ENCODE peak calls at places on chromosome 18, in five cellular contexts. I, E, M, Y and S are unnamed samples.

GRCh38 chr18:623760-624620 is 27.2 kb downstream of the CLUL1 start:
- DNase-seq in E (peak), Y (peak), I (peak), M (peak), S (peak)

GRCh38 chr18:25360301-25360899 is 8.4 kb upstream of the ZNF521 start:
- DNase-seq in M (no peak), Y (no peak), E (no peak), I (no peak), S (no peak)

GRCh38 chr18:55838841-55839240 is 250.8 kb upstream of the TCF4 start:
- DNase-seq in M (no peak), Y (no peak), I (no peak), E (no peak), S (no peak)

GRCh38 chr18:24089059-24089458 is 49.8 kb upstream of the CABYR start:
- DNase-seq in M (no peak), Y (no peak), I (no peak), E (no peak), S (no peak)

GRCh38 chr18:51848702-51849101 is 491.3 kb upstream of the DCC start:
- DNase-seq in I (no peak), Y (no peak), E (no peak), M (no peak), S (no peak)

GRCh38 chr18:78722959-78723706 is 256.5 kb upstream of the SALL3 start:
- DNase-seq in E (peak), M (no peak), I (no peak), Y (no peak), S (no peak)

GRCh38 chr18:74286106-74286856 is 5.5 kb downstream of the CYB5A start:
- DNase-seq in E (no peak), Y (no peak), I (no peak), M (no peak), S (no peak)

GRCh38 chr18:52546686-52547346 is 206.8 kb downstream of the DCC start:
- DNase-seq in M (no peak), E (no peak), I (no peak), Y (no peak), S (no peak)

GRCh38 chr18:3710712-3711269 is 260.8 kb downstream of the TGIF1 start:
- DNase-seq in E (peak), I (peak), M (peak), Y (no peak), S (peak)

GRCh38 chr18:26804474-26804873 is 61.0 kb downstream of the AQP4 start:
- DNase-seq in I (no peak), Y (no peak), M (peak), E (peak), S (no peak)

GRCh38 chr18:56245856-56246575 is 392.4 kb downstream of the TXNL1 start:
- DNase-seq in Y (no peak), I (no peak), M (no peak), E (no peak), S (no peak)

GRCh38 chr18:25305584-25305983 is 46.4 kb downstream of the ZNF521 start:
- DNase-seq in E (no peak), Y (no peak), I (no peak), M (no peak), S (no peak)

GRCh38 chr18:31500161-31500688 is 2.2 kb downstream of the DSG2 start:
- DNase-seq in I (no peak), M (no peak), Y (no peak), E (no peak), S (no peak)

GRCh38 chr18:39168723-39169122 is 1603.1 kb upstream of the CELF4 start:
- DNase-seq in I (no peak), Y (no peak), E (no peak), M (no peak), S (no peak)

GRCh38 chr18:22399949-22400348 is 17.8 kb downstream of the CTAGE1 start:
- DNase-seq in Y (no peak), I (peak), E (no peak), M (peak), S (no peak)

GRCh38 chr18:46672062-46672970 is 15.3 kb upstream of the LOXHD1 start:
- DNase-seq in M (no peak), E (no peak), I (no peak), Y (no peak), S (no peak)

GRCh38 chr18:48991299-48992055 is 40.7 kb upstream of the SMAD7 start:
- DNase-seq in Y (no peak), M (no peak), I (no peak), E (no peak), S (no peak)

GRCh38 chr18:58580623-58581022 is 48.3 kb downstream of the ALPK2 start:
- DNase-seq in E (no peak), I (no peak), Y (no peak), M (no peak), S (no peak)

GRCh38 chr18:35695803-35696202 is 114.3 kb downstream of the GALNT1 start:
- DNase-seq in Y (no peak), E (peak), M (peak), I (no peak), S (peak)

GRCh38 chr18:21672868-21673267 is 31.7 kb downstream of the ABHD3 start:
- DNase-seq in E (peak), Y (peak), M (peak), I (peak), S (no peak)

GRCh38 chr18:70172225-70172624 is 33.3 kb downstream of the RTTN start:
- DNase-seq in Y (no peak), M (no peak), I (no peak), E (no peak), S (no peak)

GRCh38 chr18:25675123-25675850 is 323.3 kb upstream of the ZNF521 start:
- DNase-seq in I (no peak), M (no peak), E (no peak), Y (no peak), S (no peak)

GRCh38 chr18:58231930-58232329 is 187.9 kb downstream of the NEDD4L start:
- DNase-seq in I (no peak), E (peak), M (no peak), Y (no peak), S (no peak)

DNA sequence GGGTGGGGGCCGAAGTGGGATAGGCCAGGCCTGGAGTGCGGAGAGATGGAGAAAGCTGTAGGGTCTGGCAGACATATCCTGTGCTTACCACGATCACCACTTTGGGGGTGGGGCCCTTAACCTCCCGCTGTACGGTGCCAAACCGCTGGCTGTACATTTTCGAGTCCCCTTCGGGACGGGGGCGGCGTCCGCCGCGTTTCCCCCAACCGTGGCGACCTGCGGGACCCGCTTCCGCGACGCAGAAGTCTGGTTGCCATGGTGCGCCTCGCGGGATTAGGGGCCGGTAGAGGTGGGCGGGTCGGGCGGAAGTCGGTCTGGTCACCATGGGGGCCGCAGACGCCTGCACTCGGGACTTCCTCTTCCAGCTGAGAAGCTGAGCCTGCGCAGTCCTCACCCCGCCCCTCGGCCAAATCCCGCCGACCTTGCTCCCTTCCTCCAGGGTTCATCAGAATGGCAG is at the start of gene CFAP53:
- DNase-seq in E (peak), I (peak), M (peak), Y (no peak), S (peak)
- TF ChIP-seq POLR2A in E (no peak), I (no peak), M (peak), Y (no peak), S (no peak)

DNA sequence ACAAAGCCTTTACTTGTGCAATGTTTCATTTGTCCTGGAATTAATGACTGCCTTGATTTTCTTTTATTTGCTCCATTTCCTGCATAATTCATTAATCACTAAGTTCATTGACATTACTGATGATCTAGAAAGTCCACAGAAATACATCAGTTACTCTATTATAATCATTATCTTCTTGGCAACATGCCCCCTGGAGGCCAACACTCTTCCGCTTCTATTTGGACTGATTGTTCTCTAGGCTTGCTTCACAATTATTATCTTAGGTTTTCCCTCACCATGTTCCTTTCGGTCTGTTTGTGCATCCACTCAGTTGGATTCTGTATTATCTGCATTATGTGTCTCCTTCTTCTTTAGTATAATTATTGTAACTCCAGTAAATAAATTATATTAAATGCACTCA is 461.0 kb upstream of the CDH2 start:
- DNase-seq in I (no peak), E (no peak), Y (no peak), M (no peak), S (no peak)
- TF ChIP-seq CTCF in I (no peak), E (no peak), Y (no peak), M (no peak), S (no peak)

DNA sequence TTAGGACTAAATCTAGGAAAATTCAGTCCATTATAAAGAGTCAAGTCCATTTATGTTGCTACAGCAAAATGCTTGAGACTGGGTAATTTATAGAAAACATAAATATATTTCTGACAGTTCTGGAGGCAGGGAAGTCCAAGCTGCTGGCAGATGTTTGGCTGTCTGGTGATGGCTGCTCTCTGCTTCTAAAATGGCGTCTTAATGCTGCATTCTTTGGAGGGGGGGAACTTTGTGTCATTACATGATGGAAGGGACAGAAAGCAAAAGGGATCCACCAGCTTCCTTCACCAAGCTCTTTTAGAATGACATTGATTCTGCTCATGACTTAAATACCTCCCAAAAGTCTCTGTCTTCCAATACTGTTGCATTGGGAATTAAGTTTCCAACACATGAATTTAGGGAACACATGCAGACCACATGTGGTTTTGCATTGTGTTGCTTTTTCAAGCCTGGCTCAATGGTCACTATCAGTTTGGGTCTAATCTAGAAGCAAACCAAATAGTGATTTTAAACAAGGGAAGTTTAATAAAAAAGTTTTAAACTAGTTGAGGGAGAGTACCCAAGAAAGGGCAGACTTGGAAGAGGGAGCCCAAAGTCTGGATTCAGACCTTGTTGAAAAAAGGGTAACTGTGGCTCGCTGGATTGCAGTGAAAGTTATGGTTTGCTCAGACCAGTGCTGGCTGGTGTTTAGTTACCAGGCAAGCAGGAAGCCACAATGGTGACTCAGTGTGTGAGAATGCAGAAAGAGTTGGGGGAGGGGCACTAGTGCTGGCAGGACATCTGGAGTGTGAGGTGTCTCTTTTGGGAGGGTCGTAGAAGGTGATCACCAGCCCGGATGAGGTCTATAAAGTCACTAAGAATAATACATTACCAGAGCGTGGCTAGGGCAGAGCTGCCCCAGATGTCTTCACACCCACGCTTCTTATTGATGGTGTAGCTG is 30.8 kb downstream of the C18orf54 start:
- DNase-seq in I (peak), Y (peak), E (no peak), M (no peak), S (no peak)
- TF ChIP-seq POLR2A in I (no peak), Y (no peak), E (no peak), M (no peak), S (no peak)

DNA sequence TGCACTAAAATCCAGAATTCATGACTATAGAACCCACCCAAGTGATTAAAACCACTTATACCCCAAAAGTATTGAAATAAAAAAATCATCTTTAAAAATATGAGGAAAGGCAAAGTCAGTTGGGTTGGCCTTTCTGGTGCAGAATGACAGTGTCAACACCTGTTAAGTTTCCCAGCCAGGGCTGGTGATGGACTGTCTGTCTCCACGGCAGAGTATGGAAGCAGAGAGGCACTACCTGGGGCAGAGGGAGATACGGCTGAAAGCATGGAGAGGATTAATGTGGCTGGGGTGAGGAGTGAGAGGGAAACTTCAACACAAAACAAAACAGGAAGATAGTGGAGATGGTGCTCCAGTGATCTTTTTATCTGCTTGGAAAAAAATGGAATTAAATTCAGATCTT is 215.8 kb downstream of the FAM210A start:
- DNase-seq in M (no peak), I (no peak), E (no peak), Y (no peak), S (no peak)
- TF ChIP-seq CTCF in M (no peak), I (no peak), E (no peak), Y (no peak), S (no peak)